ENCODE peak calls at places on chromosomes 12 and 14, in four cellular contexts. X is fibroblast of lung, T is endothelial cell of umbilical vein, Z is astrocyte. H is an unnamed sample.

GRCh38 chr12:77946541-77947021 is 115.9 kb downstream of the NAV3 start:
- DNase-seq in X (peak; percentile 62), T (no peak), Z (peak; percentile 51), H (no peak)

GRCh38 chr14:45091696-45092095 is 7.8 kb downstream of the PRPF39 start:
- DNase-seq in X (peak; percentile 58), T (no peak), Z (peak; percentile 45), H (no peak)

GRCh38 chr14:100654814-100655795 is 67.9 kb upstream of the BEGAIN start:
- DNase-seq in X (peak; percentile 50), T (no peak), Z (peak; percentile 30), H (peak; percentile 29)

GRCh38 chr12:86727151-86727550 is 471.0 kb upstream of the MGAT4C start:
- DNase-seq in X (peak; percentile 76), T (peak; percentile 87), Z (peak; percentile 71), H (no peak)

GRCh38 chr14:36659822-36660735 is 1.6 kb upstream of the PAX9 start:
- DNase-seq in X (no peak), T (no peak), Z (no peak), H (no peak)

GRCh38 chr12:55996201-55996714 is 818 bp upstream of the SUOX start:
- DNase-seq in X (peak; percentile 42), T (peak; percentile 72), Z (peak; percentile 18), H (peak; percentile 72)

GRCh38 chr14:102078344-102078743 is 8.5 kb downstream of the HSP90AA1 start:
- DNase-seq in X (no peak), T (no peak), Z (no peak), H (no peak)

GRCh38 chr12:121815221-121815620 is 11.4 kb downstream of the SETD1B start:
- DNase-seq in X (no peak), T (no peak), Z (no peak), H (no peak)

GRCh38 chr14:94424371-94424770 is 28.2 kb downstream of the SERPINA11 start:
- DNase-seq in X (no peak), T (no peak), Z (no peak), H (no peak)

GRCh38 chr14:64089920-64090319 is 204.3 kb downstream of the ESR2 start:
- DNase-seq in X (peak; percentile 11), T (no peak), Z (no peak), H (no peak)

GRCh38 chr12:89225808-89226368 is 126.4 kb downstream of the DUSP6 start:
- DNase-seq in X (peak; percentile 87), T (peak; percentile 64), Z (peak; percentile 83), H (no peak)

GRCh38 chr14:59483360-59483759 is 848 bp downstream of the L3HYPDH start:
- DNase-seq in X (peak; percentile 90), T (no peak), Z (peak; percentile 88), H (no peak)

GRCh38 chr12:42326466-42327226 is 679 bp downstream of the PPHLN1 start:
- DNase-seq in X (peak; percentile 84), T (peak; percentile 36), Z (peak; percentile 78), H (peak; percentile 22)

GRCh38 chr12:68743416-68743815 is 2.6 kb upstream of the SLC35E3 start:
- DNase-seq in X (no peak), T (no peak), Z (no peak), H (no peak)

GRCh38 chr12:55982319-55982936 is 8.6 kb downstream of the RAB5B start:
- DNase-seq in X (no peak), T (no peak), Z (no peak), H (no peak)

GRCh38 chr14:105974902-105975301 is 448.5 kb downstream of the TMEM121 start:
- DNase-seq in X (no peak), T (no peak), Z (no peak), H (no peak)

GRCh38 chr12:109727039-109727723 is 13.6 kb downstream of the FAM222A start:
- DNase-seq in X (no peak), T (no peak), Z (no peak), H (no peak)

GRCh38 chr14:20195911-20196310 is 5.2 kb downstream of the OR11G2 start:
- DNase-seq in X (no peak), T (no peak), Z (no peak), H (no peak)

GRCh38 chr14:50704454-50705010 is 36.4 kb upstream of the SAV1 start:
- DNase-seq in X (no peak), T (no peak), Z (no peak), H (no peak)
- TF ChIP-seq EZH2 in X (no peak), T (no peak), Z (no peak), H (no peak)

DNA sequence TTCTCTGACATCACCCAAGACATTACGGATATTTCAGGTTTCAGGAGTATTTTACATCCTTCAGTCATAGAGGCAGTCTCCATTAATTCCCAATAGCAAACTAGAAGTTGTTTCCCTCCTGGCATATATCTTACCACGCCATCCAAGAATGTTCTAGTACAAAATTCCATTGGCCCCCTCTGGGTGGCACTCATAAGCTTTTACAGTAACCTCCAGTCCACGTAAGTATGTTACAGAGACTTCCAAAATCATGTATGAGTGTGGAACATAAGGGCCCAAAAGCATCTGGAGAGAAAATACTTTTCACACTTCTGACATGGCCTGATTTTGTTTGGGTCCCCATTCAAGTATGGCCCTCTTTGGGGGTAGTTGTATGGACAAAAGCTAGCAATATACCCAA is 58.1 kb upstream of the DHRS4 start:
- DNase-seq in X (no peak), T (no peak), Z (no peak), H (no peak)
- TF ChIP-seq CTCF in X (peak; percentile 27), T (no peak), Z (no peak), H (no peak)

DNA sequence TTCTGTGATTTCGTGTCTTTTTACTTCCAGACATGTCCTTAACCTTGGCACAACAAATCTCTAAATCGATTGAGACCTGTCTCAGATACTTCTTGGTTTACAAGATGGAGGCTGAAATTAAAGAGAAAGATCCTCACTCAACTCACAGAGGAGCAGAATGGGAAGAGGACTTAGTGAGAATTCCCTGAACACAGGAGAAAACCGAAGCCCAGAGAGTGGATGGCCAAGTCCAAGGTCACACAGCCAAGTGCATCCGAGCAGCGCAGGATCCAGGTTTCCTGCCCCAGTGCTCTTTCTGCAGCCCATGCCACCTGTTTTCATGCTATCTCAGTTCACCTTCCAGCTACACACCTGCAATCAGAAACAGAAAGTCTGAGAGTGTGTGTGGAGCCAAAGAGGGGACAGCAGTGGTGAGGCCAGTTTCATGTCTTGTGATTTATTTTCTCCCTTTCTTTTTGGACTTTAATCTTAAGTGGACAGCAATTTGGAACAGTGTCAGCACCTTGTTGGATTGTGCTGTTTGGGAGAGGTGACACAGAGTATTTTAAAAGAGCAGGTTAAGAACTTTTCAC is 22.9 kb upstream of the TCL1B start:
- DNase-seq in X (no peak), T (no peak), Z (no peak), H (peak; percentile 59)
- H2AFZ ChIP-seq in X (no peak overlapping the region), T (no peak overlapping the region), Z (no peak overlapping the region), H (peak overlapping the region; percentile 58)

GRCh38 chr14:103207038-103207403 is 83.8 kb downstream of the TNFAIP2 start:
- DNase-seq in X (peak; percentile 37), T (no peak), Z (peak; percentile 12), H (no peak)

GRCh38 chr14:103206023-103206481 is 82.8 kb downstream of the TNFAIP2 start:
- DNase-seq in X (no peak), T (no peak), Z (peak; percentile 6), H (no peak)

GRCh38 chr14:103205541-103205906 is 82.3 kb downstream of the TNFAIP2 start:
- DNase-seq in X (no peak), T (no peak), Z (no peak), H (no peak)

GRCh38 chr14:103209054-103209453 is 85.8 kb downstream of the TNFAIP2 start:
- DNase-seq in X (no peak), T (no peak), Z (no peak), H (no peak)

DNA sequence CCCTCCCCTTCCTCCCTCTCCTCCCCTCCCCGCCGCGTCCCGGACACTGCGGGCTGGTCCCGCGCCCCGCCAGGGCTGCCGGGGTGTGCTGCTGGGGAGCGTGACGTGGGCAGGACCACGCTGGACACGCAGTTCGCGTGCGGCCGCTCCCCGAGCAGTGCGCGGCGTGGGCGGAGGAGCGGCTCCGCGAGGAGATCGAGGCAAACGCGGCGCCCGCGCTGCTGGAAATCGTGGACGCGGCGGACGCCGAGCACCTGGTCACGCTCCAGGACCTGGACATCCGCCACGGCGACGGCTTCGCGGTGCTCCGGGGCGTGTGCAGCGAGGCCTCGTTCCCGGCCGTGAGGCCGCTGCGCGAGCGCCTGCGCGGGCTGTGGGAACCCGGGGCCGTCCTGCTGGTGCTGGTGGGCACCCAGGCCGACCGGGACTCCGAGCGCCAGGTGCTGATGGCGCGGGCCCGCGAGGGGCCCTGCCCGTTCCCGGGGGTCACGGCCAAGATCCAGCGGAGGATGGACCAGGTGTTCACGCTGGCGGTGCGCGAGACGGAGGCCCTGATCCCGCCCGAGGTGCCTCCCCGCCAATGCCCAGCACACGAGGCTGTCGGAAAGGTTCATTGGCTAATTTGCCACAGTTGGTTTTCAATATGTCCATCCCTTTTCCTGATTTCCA is 84.3 kb downstream of the TNFAIP2 start:
- DNase-seq in X (peak; percentile 29), T (no peak), Z (peak; percentile 8), H (no peak)
- TF ChIP-seq EZH2 in X (no peak), T (peak; percentile 68), Z (peak; percentile 61), H (no peak)

GRCh38 chr12:49763006-49763591 is 21.7 kb downstream of the TMBIM6 start:
- DNase-seq in X (peak; percentile 26), T (peak; percentile 75), Z (no peak), H (peak; percentile 34)
- TF ChIP-seq CTCF in X (peak; percentile 66), T (peak; percentile 86), Z (peak; percentile 62), H (peak; percentile 71)

GRCh38 chr12:88035907-88036289 is 6.7 kb upstream of the C12orf50 start:
- DNase-seq in X (no peak), T (no peak), Z (no peak), H (peak; percentile 14)

GRCh38 chr12:88035271-88035906 is 6.2 kb upstream of the C12orf50 start:
- DNase-seq in X (peak; percentile 85), T (peak; percentile 90), Z (peak; percentile 78), H (peak; percentile 89)

GRCh38 chr12:88037770-88038169 is 8.6 kb upstream of the C12orf50 start:
- DNase-seq in X (no peak), T (no peak), Z (no peak), H (no peak)

DNA sequence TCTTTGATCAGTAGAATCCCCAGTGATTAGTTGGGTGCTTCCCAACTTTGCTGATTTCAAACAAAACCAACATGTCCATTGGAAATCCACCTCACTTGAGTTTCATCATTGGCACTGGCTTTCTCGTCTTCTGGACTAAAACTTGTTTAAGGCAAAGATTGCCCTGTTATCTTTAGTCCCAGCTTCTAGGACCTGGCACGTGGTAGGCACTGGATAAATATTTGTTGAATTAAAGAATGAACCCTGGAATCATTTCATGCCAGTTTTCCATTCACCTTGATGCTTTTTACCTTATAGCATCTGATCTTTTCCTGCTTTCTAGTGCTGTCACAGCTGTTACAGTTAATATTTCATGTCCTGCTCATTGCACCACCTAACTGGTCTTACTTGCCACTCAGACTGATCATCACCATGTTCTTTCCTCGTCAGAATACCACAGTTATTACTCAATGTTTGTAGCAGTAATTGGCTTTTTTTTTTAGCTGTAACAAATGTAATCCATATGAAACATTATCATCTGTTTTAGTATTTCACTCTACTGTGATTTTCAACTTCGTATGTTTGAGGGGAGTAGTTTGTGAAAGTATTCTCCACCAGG is 7.3 kb upstream of the C12orf50 start:
- DNase-seq in X (peak; percentile 50), T (peak; percentile 7), Z (peak; percentile 40), H (no peak)
- H2AFZ ChIP-seq in X (no peak overlapping the region), T (no peak overlapping the region), Z (no peak overlapping the region), H (peak overlapping the region; percentile 92)

H was measured in MM.1S.